ENCODE peak calls at places on chromosomes 13 and 19, in four cellular contexts. One of them, this sample, is unnamed.

GRCh38 chr13:45393941-45394570 is 24.1 kb downstream of the SLC25A30 start:
- DNase-seq in psoas muscle: no peak
- DNase-seq in cardiac muscle cell: peak; percentile 65
- DNase-seq in PC-3: peak; percentile 56
- DNase-seq in this sample: no peak

GRCh38 chr19:18502633-18503294 is 19.1 kb downstream of the ELL start:
- DNase-seq in psoas muscle: peak; percentile 75
- DNase-seq in cardiac muscle cell: no peak
- DNase-seq in PC-3: no peak
- DNase-seq in this sample: peak; percentile 70

GRCh38 chr13:73168226-73168992 is 109.6 kb downstream of the KLF5 start:
- DNase-seq in psoas muscle: no peak
- DNase-seq in PC-3: peak; percentile 51
- DNase-seq in cardiac muscle cell: peak; percentile 25
- DNase-seq in this sample: no peak

GRCh38 chr19:15429825-15430467 is 11.2 kb upstream of the AKAP8L start:
- DNase-seq in PC-3: no peak
- DNase-seq in cardiac muscle cell: no peak
- DNase-seq in psoas muscle: peak; percentile 38
- DNase-seq in this sample: no peak

GRCh38 chr13:45119469-45119989 is 781 bp upstream of the GTF2F2 start:
- DNase-seq in cardiac muscle cell: peak; percentile 78
- DNase-seq in PC-3: no peak
- DNase-seq in psoas muscle: no peak
- DNase-seq in this sample: no peak

GRCh38 chr19:5472303-5472702 is 17.1 kb downstream of the ZNRF4 start:
- DNase-seq in psoas muscle: no peak
- DNase-seq in cardiac muscle cell: no peak
- DNase-seq in PC-3: no peak
- DNase-seq in this sample: no peak

GRCh38 chr19:49573009-49573408 is 7.3 kb downstream of the NOSIP start:
- DNase-seq in psoas muscle: peak; percentile 73
- DNase-seq in PC-3: no peak
- DNase-seq in cardiac muscle cell: no peak
- DNase-seq in this sample: no peak

GRCh38 chr13:72852207-72852606 is 70.3 kb downstream of the PIBF1 start:
- DNase-seq in cardiac muscle cell: no peak
- DNase-seq in PC-3: no peak
- DNase-seq in psoas muscle: no peak
- DNase-seq in this sample: no peak

GRCh38 chr13:91115776-91116175 is 231.7 kb upstream of the MIR17HG start:
- DNase-seq in psoas muscle: no peak
- DNase-seq in PC-3: no peak
- DNase-seq in cardiac muscle cell: no peak
- DNase-seq in this sample: no peak

GRCh38 chr19:6738726-6739389 is 622 bp upstream of the TRIP10 start:
- DNase-seq in PC-3: no peak
- DNase-seq in psoas muscle: peak; percentile 86
- DNase-seq in cardiac muscle cell: no peak
- DNase-seq in this sample: peak; percentile 70

GRCh38 chr13:101390461-101390860 is 25.8 kb downstream of the NALCN start:
- DNase-seq in psoas muscle: no peak
- DNase-seq in PC-3: no peak
- DNase-seq in cardiac muscle cell: peak; percentile 1
- DNase-seq in this sample: no peak

GRCh38 chr19:44644391-44645016 is 794 bp downstream of the PVR start:
- DNase-seq in psoas muscle: no peak
- DNase-seq in cardiac muscle cell: no peak
- DNase-seq in PC-3: peak; percentile 44
- DNase-seq in this sample: peak; percentile 43

GRCh38 chr13:36549771-36550170 is 117.5 kb downstream of the CCNA1 start:
- DNase-seq in psoas muscle: no peak
- DNase-seq in cardiac muscle cell: peak; percentile 27
- DNase-seq in PC-3: no peak
- DNase-seq in this sample: no peak

GRCh38 chr19:47227347-47228167 is 3.4 kb downstream of the BBC3 start:
- DNase-seq in PC-3: peak; percentile 79
- DNase-seq in cardiac muscle cell: peak; percentile 98
- DNase-seq in psoas muscle: peak; percentile 94
- DNase-seq in this sample: peak; percentile 94

GRCh38 chr19:18290250-18291018 is 9.0 kb upstream of the JUND start:
- DNase-seq in PC-3: no peak
- DNase-seq in cardiac muscle cell: peak; percentile 43
- DNase-seq in psoas muscle: no peak
- DNase-seq in this sample: no peak

GRCh38 chr19:15010497-15011255 is 31.0 kb upstream of the SLC1A6 start:
- DNase-seq in psoas muscle: peak; percentile 50
- DNase-seq in PC-3: no peak
- DNase-seq in cardiac muscle cell: peak; percentile 3
- DNase-seq in this sample: no peak

GRCh38 chr13:34708914-34709313 is 233.2 kb upstream of the NBEA start:
- DNase-seq in cardiac muscle cell: no peak
- DNase-seq in psoas muscle: no peak
- DNase-seq in PC-3: peak; percentile 13
- DNase-seq in this sample: no peak

GRCh38 chr13:25018729-25019115 is 77.2 kb upstream of the PABPC3 start:
- DNase-seq in cardiac muscle cell: no peak
- DNase-seq in psoas muscle: no peak
- DNase-seq in PC-3: no peak
- DNase-seq in this sample: no peak

DNA sequence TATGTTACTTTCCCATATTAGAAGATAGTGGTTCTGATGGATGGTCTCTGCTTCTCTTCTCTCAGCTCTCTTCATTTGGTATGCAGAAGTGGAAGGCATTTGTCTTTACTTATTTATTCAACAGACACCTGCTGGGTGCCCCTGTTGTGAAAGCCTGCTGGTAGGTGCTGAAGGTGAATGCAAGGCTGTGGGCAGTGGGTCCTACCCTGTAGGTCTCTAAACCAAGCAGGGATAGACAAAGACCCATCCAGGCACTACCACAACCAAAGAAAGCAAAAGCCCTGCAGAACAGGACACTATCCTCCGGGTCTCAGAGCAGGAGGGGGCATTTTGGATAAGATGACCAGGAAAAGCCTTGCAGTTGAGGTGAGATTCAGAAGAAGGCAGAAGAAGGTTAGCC is 106.1 kb downstream of the STARD13 start:
- DNase-seq in cardiac muscle cell: no peak
- DNase-seq in psoas muscle: no peak
- DNase-seq in PC-3: no peak
- DNase-seq in this sample: no peak
- H3K4me1 ChIP-seq in cardiac muscle cell: peaks cover 16% of the 10 kb centered on the region
- H3K4me1 ChIP-seq in psoas muscle: peaks cover 17% of the 10 kb centered on the region
- H3K4me1 ChIP-seq in PC-3: no peaks in the 10 kb centered on the region
- H3K4me1 ChIP-seq in this sample: peaks cover 12% of the 10 kb centered on the region

GRCh38 chr19:8884416-8884815 is 52.2 kb downstream of the MBD3L1 start:
- DNase-seq in PC-3: no peak
- DNase-seq in cardiac muscle cell: no peak
- DNase-seq in psoas muscle: no peak
- DNase-seq in this sample: no peak

GRCh38 chr19:8890260-8890659 is 58.1 kb downstream of the MBD3L1 start:
- DNase-seq in cardiac muscle cell: no peak
- DNase-seq in psoas muscle: no peak
- DNase-seq in PC-3: no peak
- DNase-seq in this sample: no peak

GRCh38 chr19:8881512-8881911 is 49.3 kb downstream of the MBD3L1 start:
- DNase-seq in cardiac muscle cell: no peak
- DNase-seq in PC-3: no peak
- DNase-seq in psoas muscle: no peak
- DNase-seq in this sample: no peak

DNA sequence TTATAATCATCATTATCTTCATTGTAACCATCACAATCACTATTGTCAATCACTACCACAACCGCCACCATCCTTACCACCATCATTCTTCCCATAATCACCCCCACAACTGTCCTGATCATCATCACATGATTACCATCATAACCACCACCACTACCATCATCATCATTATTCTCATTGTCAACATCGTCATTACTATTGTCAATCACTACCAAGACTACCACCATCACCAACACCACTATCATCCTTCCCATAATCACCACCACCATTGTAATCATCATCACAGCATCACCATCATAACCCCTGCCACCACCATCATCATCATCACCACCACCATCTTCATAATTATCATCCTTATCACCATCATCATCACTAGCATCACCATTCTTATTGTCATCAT is 55.2 kb downstream of the MBD3L1 start:
- DNase-seq in PC-3: no peak
- DNase-seq in cardiac muscle cell: no peak
- DNase-seq in psoas muscle: no peak
- DNase-seq in this sample: no peak
- TF ChIP-seq CTCF in PC-3: no peak
- TF ChIP-seq CTCF in cardiac muscle cell: no peak
- TF ChIP-seq CTCF in psoas muscle: no peak
- TF ChIP-seq CTCF in this sample: no peak

GRCh38 chr13:99665716-99666115 is 164.4 kb downstream of the TM9SF2 start:
- DNase-seq in PC-3: no peak
- DNase-seq in cardiac muscle cell: no peak
- DNase-seq in psoas muscle: no peak
- DNase-seq in this sample: no peak
- H3K4me1 ChIP-seq in PC-3: no peaks in the 10 kb centered on the region
- H3K4me1 ChIP-seq in cardiac muscle cell: peaks cover 16% of the 10 kb centered on the region
- H3K4me1 ChIP-seq in psoas muscle: no peaks in the 10 kb centered on the region
- H3K4me1 ChIP-seq in this sample: no peaks in the 10 kb centered on the region

GRCh38 chr13:30115257-30115600 is 192.1 kb downstream of the KATNAL1 start:
- DNase-seq in PC-3: no peak
- DNase-seq in psoas muscle: no peak
- DNase-seq in cardiac muscle cell: no peak
- DNase-seq in this sample: no peak
- TF ChIP-seq CTCF in PC-3: no peak
- TF ChIP-seq CTCF in psoas muscle: no peak
- TF ChIP-seq CTCF in cardiac muscle cell: no peak
- TF ChIP-seq CTCF in this sample: no peak

DNA sequence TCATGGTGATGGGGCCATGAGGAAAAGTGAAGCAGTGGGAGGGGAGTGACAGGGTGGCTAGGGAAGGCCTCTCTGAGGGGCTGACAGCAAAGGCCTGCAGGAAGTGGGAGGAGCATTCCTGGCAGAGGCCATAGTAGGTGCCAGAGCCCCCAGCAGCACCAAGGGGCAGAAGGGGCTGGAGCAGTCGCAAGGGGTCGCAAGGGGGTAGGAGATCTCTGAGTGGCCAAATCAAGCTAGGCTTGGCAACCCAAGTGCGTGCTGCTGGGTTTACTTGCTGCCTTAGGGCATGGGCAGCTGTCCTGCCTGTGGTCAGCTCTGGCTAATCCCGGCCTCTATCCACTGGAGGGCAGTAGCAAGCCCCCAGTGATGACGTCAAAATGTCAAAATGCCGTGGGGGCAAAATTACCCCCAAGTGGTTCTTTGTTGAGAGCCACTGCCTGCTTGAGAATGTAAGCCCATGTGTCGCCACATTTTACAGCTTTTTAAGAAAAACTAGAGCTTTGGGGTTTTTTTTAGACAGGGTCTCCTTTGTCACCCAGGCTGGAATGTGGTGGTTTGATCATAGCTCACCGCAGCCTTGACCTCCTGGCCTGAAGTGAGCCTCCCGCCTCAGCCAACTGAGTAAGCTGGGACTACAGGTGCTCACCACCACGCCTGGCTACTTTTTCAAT is 11.8 kb downstream of the CCDC97 start:
- DNase-seq in PC-3: peak; percentile 41
- DNase-seq in psoas muscle: peak; percentile 73
- DNase-seq in cardiac muscle cell: peak; percentile 85
- DNase-seq in this sample: no peak
- H3K4me1 ChIP-seq in PC-3: peaks cover 50% of the 10 kb centered on the region
- H3K4me1 ChIP-seq in psoas muscle: peaks cover 40% of the 10 kb centered on the region
- H3K4me1 ChIP-seq in cardiac muscle cell: peaks cover 36% of the 10 kb centered on the region
- H3K4me1 ChIP-seq in this sample: peaks cover 56% of the 10 kb centered on the region